ENCODE peak calls at places on chromosomes 12 and 14, in four cellular contexts. C is ovary, P is uterus, X is gastrocnemius medialis. M is an unnamed sample.

GRCh38 chr12:33546004-33546403 is 106.4 kb upstream of the SYT10 start:
- DNase-seq in C (no peak), X (no peak), P (no peak), M (no peak)

GRCh38 chr14:100837812-100838170 is 11.9 kb downstream of the MEG3 start:
- DNase-seq in C (no peak), X (no peak), P (no peak), M (no peak)

GRCh38 chr12:81128930-81129554 is 51.2 kb downstream of the ACSS3 start:
- DNase-seq in C (no peak), P (no peak), X (peak; percentile 22), M (peak; percentile 7)

GRCh38 chr12:93645702-93646101 is 31.5 kb upstream of the CRADD start:
- DNase-seq in C (no peak), X (no peak), P (no peak), M (peak; percentile 30)

GRCh38 chr12:71503579-71504470 is 64.2 kb downstream of the LGR5 start:
- DNase-seq in C (no peak), X (no peak), P (no peak), M (no peak)

GRCh38 chr14:21987937-21988336 is 314.3 kb upstream of the OR4E1 start:
- DNase-seq in C (no peak), X (no peak), P (no peak), M (no peak)

GRCh38 chr14:94307410-94307992 is 14.4 kb upstream of the SERPINA10 start:
- DNase-seq in X (no peak), C (no peak), P (no peak), M (no peak)

GRCh38 chr12:120738252-120739030 is 12.8 kb downstream of the ACADS start:
- DNase-seq in X (peak; percentile 51), P (no peak), C (no peak), M (no peak)

GRCh38 chr12:10716704-10717315 is 6.3 kb downstream of the YBX3 start:
- DNase-seq in X (peak; percentile 92), P (peak; percentile 79), C (peak; percentile 79), M (peak; percentile 60)

GRCh38 chr12:97235102-97235501 is 227.5 kb upstream of the RMST start:
- DNase-seq in P (no peak), X (no peak), C (no peak), M (no peak)

GRCh38 chr12:12788675-12789368 is 3.4 kb downstream of the APOLD1 start:
- DNase-seq in C (peak; percentile 37), P (peak; percentile 41), X (peak; percentile 59), M (peak; percentile 39)

GRCh38 chr12:49335955-49336644 is 888 bp downstream of the C1QL4 start:
- DNase-seq in C (no peak), X (no peak), P (no peak), M (no peak)

DNA sequence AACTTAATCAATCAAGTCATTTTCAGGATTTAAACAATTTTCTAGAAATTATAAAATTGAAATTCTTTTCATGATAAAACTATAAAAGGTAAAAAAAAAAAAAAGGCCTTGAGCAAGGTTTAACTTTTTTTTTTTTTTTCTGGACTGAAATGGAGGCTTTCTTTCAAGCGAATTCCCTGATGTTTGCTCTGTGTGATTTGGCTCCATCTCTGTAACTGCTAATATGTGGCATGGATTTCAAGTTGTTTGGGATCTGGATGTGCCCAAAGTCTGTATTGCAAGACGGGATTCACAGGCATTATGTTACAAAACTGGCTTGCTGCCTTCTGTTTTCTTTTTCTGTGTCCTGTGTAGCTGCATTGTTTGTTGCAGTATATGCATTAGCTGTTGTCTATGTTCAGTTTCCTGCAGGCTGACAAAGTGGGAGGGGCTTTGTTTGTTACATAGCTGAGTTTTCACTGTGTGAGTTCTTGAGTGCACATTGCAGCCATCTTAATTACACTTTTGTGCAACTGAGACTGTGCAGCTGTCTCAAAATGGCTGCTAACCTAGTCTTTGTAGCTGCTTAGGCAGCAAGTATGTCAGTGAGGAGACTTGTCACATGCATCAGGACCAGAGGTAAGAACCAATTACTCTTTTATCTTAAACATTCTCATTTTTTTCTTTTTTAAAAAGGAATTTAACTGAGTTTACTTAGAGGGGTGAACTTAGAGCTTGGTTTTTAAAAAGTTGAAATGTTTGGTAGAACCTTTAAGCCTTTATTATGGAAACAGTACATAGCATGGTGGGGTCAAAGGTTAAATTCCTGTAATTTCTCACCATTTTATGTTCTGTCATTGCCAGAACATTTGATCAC is 19.5 kb downstream of the ATF7IP start:
- DNase-seq in X (peak; percentile 75), P (peak; percentile 30), C (peak; percentile 40), M (no peak)
- TF ChIP-seq POLR2A in X (no peak), P (no peak), C (no peak), M (no peak)

GRCh38 chr12:116377194-116377735 is 99.8 kb upstream of the MED13L start:
- DNase-seq in P (no peak), C (no peak), X (no peak), M (no peak)
- TF ChIP-seq POLR2A in P (no peak), C (no peak), X (no peak), M (no peak)

GRCh38 chr12:27177716-27178115 is 66.4 kb upstream of the STK38L start:
- DNase-seq in P (no peak), X (no peak), C (no peak), M (no peak)
- TF ChIP-seq POLR2A in P (no peak), X (no peak), C (no peak), M (no peak)

GRCh38 chr14:34781242-34781641 is 66.8 kb upstream of the CFL2 start:
- DNase-seq in P (no peak), X (no peak), C (no peak), M (peak; percentile 27)
- TF ChIP-seq POLR2A in P (no peak), X (no peak), C (no peak), M (no peak)

DNA sequence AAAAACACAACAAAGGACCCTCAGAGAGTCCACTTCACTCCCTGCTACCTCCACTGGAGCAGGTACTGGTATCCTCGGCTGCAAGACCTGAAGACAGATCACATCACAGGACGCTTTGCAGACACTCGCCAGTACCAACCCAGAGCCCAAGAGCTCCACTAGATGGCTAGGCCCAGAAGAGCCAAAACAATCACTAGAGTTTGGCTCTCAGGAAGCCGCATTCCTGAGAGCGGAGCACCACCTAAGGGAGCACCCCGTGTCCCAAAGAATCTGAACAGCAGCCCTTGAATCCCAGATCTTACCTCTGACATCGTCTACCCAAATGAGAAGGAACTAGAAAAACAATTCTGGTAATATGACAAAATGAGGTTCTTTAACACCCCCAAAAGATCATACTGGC is 399.8 kb downstream of the RAD51B start:
- DNase-seq in P (no peak), X (no peak), C (no peak), M (no peak)
- TF ChIP-seq POLR2A in P (no peak), X (no peak), C (no peak), M (no peak)

DNA sequence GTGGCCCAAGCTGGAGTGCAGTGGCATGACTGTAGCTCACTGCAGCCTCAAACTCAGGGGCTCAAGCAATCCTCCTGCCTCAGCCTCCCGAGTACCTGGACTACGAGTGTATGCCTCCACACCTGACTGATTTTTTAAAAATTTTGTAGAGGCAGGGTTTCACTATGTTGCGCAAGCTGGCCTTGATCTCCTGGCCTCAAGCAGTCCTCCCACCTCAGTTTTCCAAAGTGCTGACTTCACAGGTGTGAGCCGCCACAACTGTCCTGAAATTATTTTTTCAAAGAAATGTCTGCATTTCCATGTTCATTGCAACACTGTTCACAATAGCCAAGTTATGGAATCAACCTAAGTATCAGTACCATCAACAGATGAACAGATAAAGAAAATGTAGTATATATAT is 111.4 kb downstream of the FOXA1 start:
- DNase-seq in X (no peak), P (no peak), C (no peak), M (no peak)
- TF ChIP-seq POLR2A in X (no peak), P (no peak), C (no peak), M (no peak)